ENCODE peak calls at places on chromosomes 5 and 9, in four cellular contexts. R is mesenchymal stem cell; U is NCI-H2171; O is stimulated activated CD4-positive, alpha-beta T cell treated with anti-CD3 and anti-CD28 coated beads, Interleukin-2, amount 100 ng/mL, for 48 hours. Q is an unnamed sample.

GRCh38 chr5:180207593-180207992 is 1.4 kb downstream of the RASGEF1C start:
- DNase-seq in R (no peak), O (no peak), U (no peak), Q (no peak)

GRCh38 chr5:169954786-169955185 is 25.5 kb downstream of the INSYN2B start:
- DNase-seq in U (peak; percentile 67), O (no peak), R (no peak), Q (no peak)

GRCh38 chr5:72325566-72326297 is 5.6 kb downstream of the PTCD2 start:
- DNase-seq in R (no peak), U (no peak), O (no peak), Q (peak; percentile 70)

GRCh38 chr5:41246376-41246775 is 33.0 kb upstream of the C6 start:
- DNase-seq in O (no peak), R (peak; percentile 14), U (no peak), Q (peak; percentile 38)

GRCh38 chr5:51187953-51188591 is 195.2 kb upstream of the ISL1 start:
- DNase-seq in O (no peak), U (peak; percentile 77), R (no peak), Q (no peak)

GRCh38 chr9:73093740-73094379 is 57.8 kb upstream of the ANXA1 start:
- DNase-seq in O (no peak), R (peak; percentile 23), U (no peak), Q (no peak)

GRCh38 chr5:53508125-53508524 is 27.7 kb downstream of the FST start:
- DNase-seq in U (no peak), O (no peak), R (no peak), Q (no peak)

GRCh38 chr9:121404906-121405305 is 34.9 kb upstream of the STOM start:
- DNase-seq in O (no peak), U (no peak), R (no peak), Q (peak; percentile 26)

GRCh38 chr5:93022770-93023169 is 558.2 kb downstream of the NR2F1-AS1 start:
- DNase-seq in R (peak; percentile 57), U (no peak), O (no peak), Q (peak; percentile 77)

GRCh38 chr5:113232667-113233066 is 202.1 kb downstream of the TSSK1B start:
- DNase-seq in R (no peak), O (no peak), U (peak; percentile 9), Q (peak; percentile 38)

GRCh38 chr5:120509056-120509455 is 45.0 kb downstream of the PRR16 start:
- DNase-seq in U (no peak), O (no peak), R (no peak), Q (peak; percentile 49)

GRCh38 chr5:5572010-5572982 is 149.8 kb downstream of the ICE1 start:
- DNase-seq in U (no peak), O (no peak), R (no peak), Q (no peak)

GRCh38 chr5:153209016-153209415 is 281.5 kb upstream of the GRIA1 start:
- DNase-seq in U (no peak), O (no peak), R (no peak), Q (peak; percentile 17)

GRCh38 chr5:79697222-79698164 is 7.9 kb downstream of the CMYA5 start:
- DNase-seq in R (peak; percentile 43), O (no peak), U (no peak), Q (peak; percentile 72)

GRCh38 chr9:7333714-7334113 is 465.9 kb downstream of the DMAC1 start:
- DNase-seq in R (no peak), U (no peak), O (no peak), Q (no peak)

GRCh38 chr5:178423431-178423830 is 166.8 kb downstream of the COL23A1 start:
- DNase-seq in O (no peak), R (no peak), U (no peak), Q (no peak)